ENCODE peak calls at places on chromosomes 2 and 18, in five cellular contexts. One of them, this sample, is unnamed.

GRCh38 chr2:64950226-64951160 is 38.7 kb upstream of the SLC1A4 start:
- DNase-seq in RPMI8226: no peak
- DNase-seq in thoracic aorta: no peak
- DNase-seq in stimulated activated CD8-positive, alpha-beta memory T cell treated with anti-CD3 and anti-CD28 coated beads, Interleukin-4, amount 100 ng/mL, for 1 hour: no peak
- DNase-seq in H54: no peak
- DNase-seq in this sample: no peak

GRCh38 chr18:79928563-79928960 is 22.9 kb downstream of the SLC66A2 start:
- DNase-seq in stimulated activated CD8-positive, alpha-beta memory T cell treated with anti-CD3 and anti-CD28 coated beads, Interleukin-4, amount 100 ng/mL, for 1 hour: no peak
- DNase-seq in thoracic aorta: no peak
- DNase-seq in RPMI8226: no peak
- DNase-seq in H54: no peak
- DNase-seq in this sample: no peak

GRCh38 chr2:30026091-30027055 is 105.0 kb upstream of the ALK start:
- DNase-seq in H54: peak
- DNase-seq in RPMI8226: peak
- DNase-seq in stimulated activated CD8-positive, alpha-beta memory T cell treated with anti-CD3 and anti-CD28 coated beads, Interleukin-4, amount 100 ng/mL, for 1 hour: no peak
- DNase-seq in thoracic aorta: no peak
- DNase-seq in this sample: no peak

GRCh38 chr2:223102040-223102899 is 50.3 kb downstream of the KCNE4 start:
- DNase-seq in thoracic aorta: no peak
- DNase-seq in H54: no peak
- DNase-seq in stimulated activated CD8-positive, alpha-beta memory T cell treated with anti-CD3 and anti-CD28 coated beads, Interleukin-4, amount 100 ng/mL, for 1 hour: no peak
- DNase-seq in RPMI8226: no peak
- DNase-seq in this sample: no peak

GRCh38 chr2:216606551-216607527 is 26.4 kb upstream of the IGFBP2 start:
- DNase-seq in H54: no peak
- DNase-seq in RPMI8226: peak
- DNase-seq in stimulated activated CD8-positive, alpha-beta memory T cell treated with anti-CD3 and anti-CD28 coated beads, Interleukin-4, amount 100 ng/mL, for 1 hour: no peak
- DNase-seq in thoracic aorta: no peak
- DNase-seq in this sample: no peak

GRCh38 chr2:206565666-206566065 is 76.6 kb upstream of the FAM237A start:
- DNase-seq in stimulated activated CD8-positive, alpha-beta memory T cell treated with anti-CD3 and anti-CD28 coated beads, Interleukin-4, amount 100 ng/mL, for 1 hour: no peak
- DNase-seq in thoracic aorta: no peak
- DNase-seq in RPMI8226: no peak
- DNase-seq in H54: no peak
- DNase-seq in this sample: no peak

GRCh38 chr2:194383404-194383803 is 1273.6 kb upstream of the SLC39A10 start:
- DNase-seq in H54: no peak
- DNase-seq in stimulated activated CD8-positive, alpha-beta memory T cell treated with anti-CD3 and anti-CD28 coated beads, Interleukin-4, amount 100 ng/mL, for 1 hour: no peak
- DNase-seq in thoracic aorta: no peak
- DNase-seq in RPMI8226: peak
- DNase-seq in this sample: no peak

GRCh38 chr2:213145723-213146242 is 5.6 kb downstream of the IKZF2 start:
- DNase-seq in thoracic aorta: no peak
- DNase-seq in RPMI8226: no peak
- DNase-seq in stimulated activated CD8-positive, alpha-beta memory T cell treated with anti-CD3 and anti-CD28 coated beads, Interleukin-4, amount 100 ng/mL, for 1 hour: no peak
- DNase-seq in H54: no peak
- DNase-seq in this sample: no peak

GRCh38 chr2:219691551-219691950 is 64.1 kb downstream of the SLC4A3 start:
- DNase-seq in stimulated activated CD8-positive, alpha-beta memory T cell treated with anti-CD3 and anti-CD28 coated beads, Interleukin-4, amount 100 ng/mL, for 1 hour: no peak
- DNase-seq in RPMI8226: no peak
- DNase-seq in H54: no peak
- DNase-seq in thoracic aorta: no peak
- DNase-seq in this sample: no peak

GRCh38 chr2:233053928-233054774 is 6.0 kb upstream of the INPP5D start:
- DNase-seq in stimulated activated CD8-positive, alpha-beta memory T cell treated with anti-CD3 and anti-CD28 coated beads, Interleukin-4, amount 100 ng/mL, for 1 hour: peak
- DNase-seq in RPMI8226: peak
- DNase-seq in thoracic aorta: no peak
- DNase-seq in H54: peak
- DNase-seq in this sample: no peak

GRCh38 chr2:101151859-101152194 is 645 bp upstream of the TBC1D8 start:
- DNase-seq in H54: no peak
- DNase-seq in RPMI8226: no peak
- DNase-seq in stimulated activated CD8-positive, alpha-beta memory T cell treated with anti-CD3 and anti-CD28 coated beads, Interleukin-4, amount 100 ng/mL, for 1 hour: no peak
- DNase-seq in thoracic aorta: no peak
- DNase-seq in this sample: no peak

GRCh38 chr2:39581866-39582265 is 83.9 kb upstream of the TMEM178A start:
- DNase-seq in stimulated activated CD8-positive, alpha-beta memory T cell treated with anti-CD3 and anti-CD28 coated beads, Interleukin-4, amount 100 ng/mL, for 1 hour: no peak
- DNase-seq in RPMI8226: no peak
- DNase-seq in H54: no peak
- DNase-seq in thoracic aorta: no peak
- DNase-seq in this sample: no peak

GRCh38 chr18:78994977-78995582 is 15.5 kb downstream of the SALL3 start:
- DNase-seq in thoracic aorta: no peak
- DNase-seq in RPMI8226: no peak
- DNase-seq in H54: no peak
- DNase-seq in stimulated activated CD8-positive, alpha-beta memory T cell treated with anti-CD3 and anti-CD28 coated beads, Interleukin-4, amount 100 ng/mL, for 1 hour: no peak
- DNase-seq in this sample: no peak

GRCh38 chr2:127429844-127430425 is 11.7 kb downstream of the PROC start:
- DNase-seq in stimulated activated CD8-positive, alpha-beta memory T cell treated with anti-CD3 and anti-CD28 coated beads, Interleukin-4, amount 100 ng/mL, for 1 hour: no peak
- DNase-seq in RPMI8226: no peak
- DNase-seq in thoracic aorta: no peak
- DNase-seq in H54: no peak
- DNase-seq in this sample: no peak

GRCh38 chr2:74226648-74227213 is 28.3 kb downstream of the MTHFD2 start:
- DNase-seq in H54: no peak
- DNase-seq in thoracic aorta: peak
- DNase-seq in RPMI8226: no peak
- DNase-seq in stimulated activated CD8-positive, alpha-beta memory T cell treated with anti-CD3 and anti-CD28 coated beads, Interleukin-4, amount 100 ng/mL, for 1 hour: no peak
- DNase-seq in this sample: no peak

This sample was measured in cerebellar nuclear complex.